ENCODE peak calls at places on chromosomes 5 and 9, in seven cellular contexts. P is HCT116, G is HepG2, E is GM12878, J is K562, W is H1, B is SK-N-SH. V is an unnamed sample.

GRCh38 chr9:69785757-69786156 is 25.9 kb upstream of the PTAR1 start:
- DNase-seq in P (no peak), G (no peak), E (no peak), J (no peak), W (no peak), B (no peak), V (peak)

GRCh38 chr5:125370486-125370885 is 624.0 kb upstream of the ZNF608 start:
- DNase-seq in P (no peak), G (no peak), E (no peak), J (no peak), W (no peak), B (no peak), V (no peak)

GRCh38 chr5:149216515-149216914 is 55.1 kb upstream of the AFAP1L1 start:
- DNase-seq in P (no peak), G (no peak), E (no peak), J (no peak), W (no peak), B (no peak), V (no peak)

GRCh38 chr5:92017786-92018185 is 634.7 kb upstream of the ARRDC3 start:
- DNase-seq in P (peak), G (no peak), E (no peak), J (no peak), W (no peak), B (no peak), V (no peak)

GRCh38 chr5:76104027-76104426 is 20.8 kb downstream of the SV2C start:
- DNase-seq in P (no peak), G (peak), E (no peak), J (no peak), W (peak), B (no peak), V (peak)

GRCh38 chr5:79876510-79876909 is 114.6 kb downstream of the MTX3 start:
- DNase-seq in P (no peak), G (no peak), E (no peak), J (no peak), W (no peak), B (no peak), V (no peak)

GRCh38 chr5:9408964-9409363 is 136.9 kb downstream of the SEMA5A start:
- DNase-seq in P (no peak), G (no peak), E (no peak), J (no peak), W (no peak), B (no peak), V (no peak)

GRCh38 chr9:32264171-32264862 is 120.1 kb upstream of the ACO1 start:
- DNase-seq in P (no peak), G (peak), E (no peak), J (no peak), W (no peak), B (peak), V (peak)

GRCh38 chr5:14595189-14595588 is 13.6 kb downstream of the OTULINL start:
- DNase-seq in P (no peak), G (no peak), E (peak), J (no peak), W (no peak), B (peak), V (no peak)

GRCh38 chr9:109483771-109484442 is 14.2 kb downstream of the PTPN3 start:
- DNase-seq in P (no peak), G (no peak), E (no peak), J (no peak), W (no peak), B (no peak), V (no peak)

GRCh38 chr5:149453618-149454415 is 74.7 kb upstream of the IL17B start:
- DNase-seq in P (no peak), G (no peak), E (no peak), J (no peak), W (no peak), B (no peak), V (peak)

GRCh38 chr9:123382659-123383511 is 26.9 kb downstream of the CRB2 start:
- DNase-seq in P (no peak), G (no peak), E (no peak), J (no peak), W (no peak), B (no peak), V (no peak)

GRCh38 chr5:127876384-127876783 is 173.2 kb downstream of the CCDC192 start:
- DNase-seq in P (peak), G (no peak), E (no peak), J (no peak), W (no peak), B (no peak), V (no peak)

GRCh38 chr9:32644698-32645097 is 9.2 kb upstream of the TAF1L start:
- DNase-seq in P (no peak), G (no peak), E (no peak), J (no peak), W (no peak), B (no peak), V (no peak)

GRCh38 chr5:95543017-95543705 is 11.6 kb downstream of the SKIC3 start:
- DNase-seq in P (no peak), G (no peak), E (peak), J (no peak), W (no peak), B (no peak), V (no peak)

GRCh38 chr5:38316544-38317224 is 58.3 kb downstream of the EGFLAM start:
- DNase-seq in P (no peak), G (no peak), E (no peak), J (no peak), W (no peak), B (peak), V (no peak)

GRCh38 chr9:114687034-114687433 is 5.0 kb upstream of the TEX48 start:
- DNase-seq in P (no peak), G (no peak), E (no peak), J (no peak), W (no peak), B (no peak), V (no peak)

GRCh38 chr5:115624994-115625393 is 842 bp downstream of the TMED7 start:
- DNase-seq in P (no peak), G (peak), E (no peak), J (no peak), W (no peak), B (no peak), V (no peak)

GRCh38 chr9:136247947-136248637 is 2.5 kb upstream of the QSOX2 start:
- DNase-seq in P (no peak), G (no peak), E (no peak), J (no peak), W (no peak), B (peak), V (no peak)

GRCh38 chr5:177304392-177305119 is 957 bp downstream of the PRELID1 start:
- DNase-seq in P (no peak), G (peak), E (no peak), J (peak), W (no peak), B (peak), V (no peak)

GRCh38 chr5:128774605-128775004 is 190.7 kb upstream of the SLC27A6 start:
- DNase-seq in P (no peak), G (no peak), E (no peak), J (no peak), W (no peak), B (no peak), V (no peak)

GRCh38 chr9:99019523-99020331 is 76.0 kb downstream of the COL15A1 start:
- DNase-seq in P (no peak), G (no peak), E (no peak), J (no peak), W (no peak), B (no peak), V (no peak)

DNA sequence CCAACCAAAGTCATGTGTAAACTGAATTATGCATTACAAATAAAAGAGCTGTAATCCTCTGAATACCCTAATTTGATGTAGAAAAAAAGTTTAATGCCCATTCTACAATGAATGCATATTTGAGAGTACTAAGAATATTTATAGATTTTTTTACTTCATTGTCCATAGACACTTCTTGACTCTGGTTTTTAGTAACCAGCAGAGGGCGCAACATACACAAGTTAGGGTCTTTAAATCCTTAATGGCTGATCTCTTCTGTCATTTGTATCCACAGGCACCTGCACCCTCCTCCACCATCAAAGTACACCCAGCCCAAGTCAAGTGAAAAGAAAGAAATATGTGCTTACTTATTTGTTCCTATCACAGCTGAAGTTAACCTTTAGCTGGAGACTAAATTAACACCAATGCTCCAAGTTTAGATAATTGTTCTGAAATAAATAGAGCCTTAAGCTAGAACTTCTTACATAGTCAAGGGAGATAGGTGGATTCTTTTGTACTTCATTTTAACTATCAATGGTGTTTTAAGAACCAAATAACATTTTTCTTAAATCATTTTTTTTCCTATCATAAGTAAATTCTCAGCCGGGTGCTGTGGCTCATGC is 524.2 kb upstream of the DAB2 start:
- DNase-seq in P (peak), G (peak), E (peak), J (peak), W (no peak), B (peak), V (peak)
- TF ChIP-seq JUND in P (no peak), G (no peak), E (no peak), J (no peak), W (no peak), B (no peak), V (no peak)

DNA sequence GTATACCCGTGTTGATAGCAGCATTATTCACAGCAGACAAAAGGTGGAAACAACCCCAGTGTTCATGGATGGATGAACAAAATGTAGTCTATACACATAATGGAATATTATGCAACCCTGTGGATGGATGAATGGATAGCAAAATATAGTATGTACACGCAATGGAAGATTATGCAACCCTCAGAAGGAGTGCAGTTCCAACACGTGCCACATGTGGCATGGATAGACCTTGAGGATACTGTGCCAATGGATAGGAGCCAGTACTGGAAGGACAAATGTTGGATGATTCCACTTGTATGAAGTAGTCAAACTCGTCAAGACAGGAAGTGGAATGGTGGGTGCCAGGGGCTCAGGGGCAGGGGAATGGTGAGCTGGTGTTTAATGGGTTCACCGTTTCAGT is 44.9 kb downstream of the PLEKHG4B start:
- DNase-seq in P (no peak), G (no peak), E (no peak), J (no peak), W (no peak), B (no peak), V (no peak)
- TF ChIP-seq JUND in P (no peak), G (no peak), E (no peak), J (no peak), W (no peak), B (no peak), V (no peak)

DNA sequence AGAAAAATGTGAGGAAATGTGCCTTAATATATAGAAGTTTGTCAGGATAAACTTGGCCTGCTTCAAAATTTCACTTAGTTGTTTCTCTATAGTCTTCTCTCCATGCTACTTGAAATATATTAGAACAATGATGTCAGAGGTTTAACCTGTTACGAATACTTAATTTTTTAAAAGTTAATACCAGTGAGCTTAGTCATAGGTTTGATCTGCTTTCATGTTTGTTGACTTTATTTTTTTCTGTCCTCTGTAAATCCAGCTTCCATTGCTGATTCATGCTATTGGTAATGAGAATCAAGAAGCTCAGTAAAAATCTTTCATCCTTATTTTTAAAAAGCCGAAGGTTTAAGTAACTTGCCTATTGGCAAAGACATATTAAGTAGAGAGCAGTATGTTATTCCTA is 27.9 kb downstream of the BDP1 start:
- DNase-seq in P (peak), G (peak), E (no peak), J (no peak), W (no peak), B (no peak), V (no peak)
- TF ChIP-seq JUND in P (peak), G (no peak), E (no peak), J (no peak), W (no peak), B (peak), V (no peak)

GRCh38 chr5:16853511-16853910 is 82.6 kb downstream of the MYO10 start:
- DNase-seq in P (no peak), G (no peak), E (no peak), J (no peak), W (no peak), B (no peak), V (no peak)

GRCh38 chr5:16856531-16856930 is 79.6 kb downstream of the MYO10 start:
- DNase-seq in P (no peak), G (no peak), E (no peak), J (no peak), W (no peak), B (no peak), V (no peak)

GRCh38 chr5:16854351-16854750 is 81.7 kb downstream of the MYO10 start:
- DNase-seq in P (no peak), G (no peak), E (no peak), J (no peak), W (no peak), B (no peak), V (no peak)

GRCh38 chr5:16857635-16858034 is 78.5 kb downstream of the MYO10 start:
- DNase-seq in P (no peak), G (no peak), E (no peak), J (no peak), W (no peak), B (no peak), V (peak)

GRCh38 chr5:16855475-16855874 is 80.6 kb downstream of the MYO10 start:
- DNase-seq in P (no peak), G (no peak), E (no peak), J (no peak), W (no peak), B (peak), V (no peak)
- TF ChIP-seq JUND in P (no peak), G (no peak), E (no peak), J (no peak), W (no peak), B (no peak), V (no peak)

DNA sequence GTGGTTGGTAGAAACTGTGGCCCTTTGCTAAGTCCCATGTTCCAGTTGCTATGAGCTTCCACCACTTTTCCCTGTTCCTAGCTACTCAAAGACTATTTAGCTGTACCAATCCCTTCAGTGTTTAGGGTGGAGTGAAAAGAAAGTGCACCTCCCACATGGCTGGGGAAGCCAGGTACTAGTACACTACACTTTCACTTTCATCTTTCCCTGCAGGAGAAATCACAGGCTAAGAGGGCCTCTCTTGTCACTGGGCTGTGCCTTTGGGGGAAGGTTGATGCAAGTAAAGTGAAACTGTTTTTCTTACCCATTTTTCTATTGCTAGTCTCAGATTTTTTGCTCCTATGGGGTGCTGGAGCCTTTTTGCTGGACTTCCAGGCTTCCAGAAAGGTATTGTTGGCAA is 33.5 kb upstream of the CKS2 start:
- DNase-seq in P (no peak), G (no peak), E (peak), J (no peak), W (no peak), B (no peak), V (peak)
- TF ChIP-seq JUND in P (no peak), G (no peak), E (no peak), J (no peak), W (no peak), B (no peak), V (no peak)

GRCh38 chr5:77876862-77877502 is 100.8 kb upstream of the TBCA start:
- DNase-seq in P (no peak), G (no peak), E (no peak), J (no peak), W (no peak), B (no peak), V (no peak)

GRCh38 chr5:77877516-77878070 is 101.5 kb upstream of the TBCA start:
- DNase-seq in P (no peak), G (no peak), E (no peak), J (no peak), W (no peak), B (no peak), V (no peak)

GRCh38 chr5:77885501-77885900 is 109.4 kb upstream of the TBCA start:
- DNase-seq in P (no peak), G (no peak), E (no peak), J (no peak), W (no peak), B (no peak), V (peak)

GRCh38 chr5:77882670-77883257 is 106.6 kb upstream of the TBCA start:
- DNase-seq in P (no peak), G (no peak), E (no peak), J (no peak), W (no peak), B (no peak), V (no peak)

GRCh38 chr5:77881528-77881927 is 105.4 kb upstream of the TBCA start:
- DNase-seq in P (no peak), G (no peak), E (no peak), J (peak), W (no peak), B (no peak), V (no peak)
- TF ChIP-seq JUND in P (no peak), G (no peak), E (no peak), J (peak), W (no peak), B (no peak), V (no peak)

GRCh38 chr9:88745281-88746001 is 210.5 kb downstream of the NXNL2 start:
- DNase-seq in P (no peak), G (no peak), E (no peak), J (no peak), W (no peak), B (peak), V (no peak)
- TF ChIP-seq JUND in P (no peak), G (no peak), E (no peak), J (no peak), W (no peak), B (peak), V (no peak)

DNA sequence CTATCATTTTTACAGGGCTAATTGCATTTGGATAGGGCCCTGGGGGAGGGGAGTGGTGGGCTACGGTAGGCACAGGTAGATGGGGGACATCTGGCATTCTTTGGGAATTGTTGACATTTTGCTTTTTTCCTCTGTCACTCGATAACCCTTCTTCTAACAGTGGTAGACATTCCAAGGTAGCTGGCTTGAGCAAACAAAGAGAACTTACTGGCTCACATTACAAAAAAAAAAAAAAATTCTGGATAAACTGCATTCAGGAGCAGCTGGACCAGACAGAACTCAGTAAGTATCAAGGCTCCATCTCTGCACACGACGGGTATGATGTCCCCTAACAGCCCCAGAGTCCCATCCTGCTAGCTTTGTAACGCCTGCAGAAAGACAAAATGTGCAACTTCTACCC is 585.2 kb downstream of the ZNF608 start:
- DNase-seq in P (no peak), G (no peak), E (no peak), J (no peak), W (no peak), B (no peak), V (peak)
- TF ChIP-seq JUND in P (no peak), G (no peak), E (no peak), J (no peak), W (no peak), B (no peak), V (no peak)

DNA sequence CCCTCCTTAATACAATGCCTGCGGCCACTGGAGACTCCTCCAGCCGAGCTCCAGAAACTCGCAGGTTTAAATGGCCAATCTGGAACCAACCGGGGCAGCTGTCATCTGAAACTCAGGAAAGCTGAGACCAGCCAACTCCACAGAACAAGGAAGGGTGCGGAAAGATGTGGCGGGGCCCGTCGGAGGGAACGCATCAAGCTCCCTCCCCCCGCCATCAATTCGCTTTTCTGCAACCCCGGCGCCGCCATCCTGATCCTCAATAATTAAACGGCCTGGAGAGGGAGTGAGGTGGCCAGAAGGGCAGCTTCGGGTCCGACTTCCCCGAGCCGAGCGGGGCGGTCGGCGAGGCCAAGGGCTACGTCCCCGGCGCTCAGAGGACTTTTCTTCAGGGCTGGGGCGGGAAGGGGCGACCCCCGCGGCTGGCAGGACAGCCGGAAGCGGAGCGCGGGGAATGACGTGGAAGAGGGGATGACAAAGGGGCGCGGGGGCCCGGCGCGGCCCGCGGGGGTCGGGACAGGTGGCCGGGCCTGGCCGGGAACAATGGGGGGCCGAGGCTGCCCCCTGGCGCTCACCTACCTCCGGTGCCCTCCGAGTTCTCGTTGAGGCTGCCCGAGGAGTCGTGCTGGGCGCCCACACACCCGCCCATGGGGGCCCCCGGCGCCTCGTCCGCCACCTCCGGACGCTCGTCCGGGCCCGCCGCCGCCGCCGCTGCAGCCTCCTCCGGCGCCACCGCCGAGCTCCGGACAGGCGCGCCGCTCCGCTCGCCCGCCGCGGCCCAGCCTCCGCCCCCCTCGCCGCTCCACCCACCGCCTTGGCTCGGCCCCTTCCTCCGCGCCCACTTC is at the start of gene UBTD2:
- DNase-seq in P (no peak), G (peak), E (no peak), J (peak), W (peak), B (peak), V (peak)
- TF ChIP-seq JUND in P (no peak), G (no peak), E (no peak), J (no peak), W (no peak), B (no peak), V (no peak)